ENCODE peak calls at places on chromosome 7, in four cellular contexts. One of them, this sample, is unnamed.

GRCh38 chr7:96723622-96724021 is 14.0 kb upstream of the SEM1 start:
- DNase-seq in body of pancreas: no peak
- DNase-seq in psoas muscle: no peak
- DNase-seq in mesendoderm: no peak
- DNase-seq in this sample: no peak

GRCh38 chr7:106056513-106057203 is 55.5 kb downstream of the SYPL1 start:
- DNase-seq in body of pancreas: peak; percentile 75
- DNase-seq in psoas muscle: peak; percentile 82
- DNase-seq in mesendoderm: peak; percentile 87
- DNase-seq in this sample: peak; percentile 73

GRCh38 chr7:40299097-40299496 is 164.3 kb downstream of the SUGCT start:
- DNase-seq in body of pancreas: no peak
- DNase-seq in psoas muscle: no peak
- DNase-seq in mesendoderm: peak; percentile 50
- DNase-seq in this sample: no peak

GRCh38 chr7:155908385-155908784 is 96.1 kb upstream of the SHH start:
- DNase-seq in body of pancreas: no peak
- DNase-seq in psoas muscle: peak; percentile 8
- DNase-seq in mesendoderm: peak; percentile 10
- DNase-seq in this sample: no peak

GRCh38 chr7:35758421-35758820 is 42.4 kb upstream of the SEPTIN7 start:
- DNase-seq in body of pancreas: no peak
- DNase-seq in psoas muscle: no peak
- DNase-seq in mesendoderm: peak; percentile 91
- DNase-seq in this sample: peak; percentile 43

GRCh38 chr7:2541291-2542010 is 13.9 kb downstream of the BRAT1 start:
- DNase-seq in body of pancreas: no peak
- DNase-seq in psoas muscle: no peak
- DNase-seq in mesendoderm: no peak
- DNase-seq in this sample: no peak

GRCh38 chr7:137590686-137591255 is 247.2 kb upstream of the PTN start:
- DNase-seq in body of pancreas: no peak
- DNase-seq in psoas muscle: no peak
- DNase-seq in mesendoderm: peak; percentile 40
- DNase-seq in this sample: no peak

GRCh38 chr7:123244768-123245167 is 45.0 kb upstream of the SLC13A1 start:
- DNase-seq in body of pancreas: no peak
- DNase-seq in psoas muscle: no peak
- DNase-seq in mesendoderm: no peak
- DNase-seq in this sample: no peak

GRCh38 chr7:25032774-25033743 is 53.1 kb upstream of the OSBPL3 start:
- DNase-seq in body of pancreas: no peak
- DNase-seq in psoas muscle: no peak
- DNase-seq in mesendoderm: peak; percentile 31
- DNase-seq in this sample: no peak

GRCh38 chr7:142873281-142873784 is 12.2 kb downstream of the TRPV6 start:
- DNase-seq in body of pancreas: peak; percentile 53
- DNase-seq in psoas muscle: no peak
- DNase-seq in mesendoderm: peak; percentile 59
- DNase-seq in this sample: peak; percentile 33

GRCh38 chr7:36487756-36488336 is 98.2 kb downstream of the ANLN start:
- DNase-seq in body of pancreas: peak; percentile 36
- DNase-seq in psoas muscle: no peak
- DNase-seq in mesendoderm: peak; percentile 59
- DNase-seq in this sample: peak; percentile 60

GRCh38 chr7:106848851-106849442 is 16.1 kb upstream of the PIK3CG start:
- DNase-seq in body of pancreas: no peak
- DNase-seq in psoas muscle: no peak
- DNase-seq in mesendoderm: peak; percentile 30
- DNase-seq in this sample: no peak

GRCh38 chr7:66359656-66360211 is 154.6 kb downstream of the TPST1 start:
- DNase-seq in body of pancreas: no peak
- DNase-seq in psoas muscle: no peak
- DNase-seq in mesendoderm: no peak
- DNase-seq in this sample: no peak

GRCh38 chr7:22202141-22202540 is 154.8 kb downstream of the RAPGEF5 start:
- DNase-seq in body of pancreas: no peak
- DNase-seq in psoas muscle: no peak
- DNase-seq in mesendoderm: no peak
- DNase-seq in this sample: peak; percentile 32

GRCh38 chr7:98394377-98394836 is 6.5 kb downstream of the BAIAP2L1 start:
- DNase-seq in body of pancreas: no peak
- DNase-seq in psoas muscle: no peak
- DNase-seq in mesendoderm: no peak
- DNase-seq in this sample: no peak

GRCh38 chr7:12851841-12852240 is 164.4 kb downstream of the ARL4A start:
- DNase-seq in body of pancreas: no peak
- DNase-seq in psoas muscle: no peak
- DNase-seq in mesendoderm: no peak
- DNase-seq in this sample: no peak

GRCh38 chr7:19111474-19112143 is 5.8 kb downstream of the TWIST1 start:
- DNase-seq in body of pancreas: no peak
- DNase-seq in psoas muscle: no peak
- DNase-seq in mesendoderm: peak; percentile 37
- DNase-seq in this sample: no peak

GRCh38 chr7:148914208-148914777 is 30.2 kb upstream of the EZH2 start:
- DNase-seq in body of pancreas: no peak
- DNase-seq in psoas muscle: no peak
- DNase-seq in mesendoderm: peak; percentile 35
- DNase-seq in this sample: peak; percentile 20

GRCh38 chr7:110645060-110645459 is 445.9 kb upstream of the LRRN3 start:
- DNase-seq in body of pancreas: no peak
- DNase-seq in psoas muscle: no peak
- DNase-seq in mesendoderm: no peak
- DNase-seq in this sample: no peak

GRCh38 chr7:128098629-128099028 is 67.4 kb upstream of the LRRC4 start:
- DNase-seq in body of pancreas: no peak
- DNase-seq in psoas muscle: no peak
- DNase-seq in mesendoderm: no peak
- DNase-seq in this sample: no peak

GRCh38 chr7:31091926-31092325 is 39.8 kb downstream of the ADCYAP1R1 start:
- DNase-seq in body of pancreas: no peak
- DNase-seq in psoas muscle: no peak
- DNase-seq in mesendoderm: no peak
- DNase-seq in this sample: no peak

GRCh38 chr7:35722054-35722849 is 27.3 kb upstream of the HERPUD2 start:
- DNase-seq in body of pancreas: no peak
- DNase-seq in psoas muscle: no peak
- DNase-seq in mesendoderm: no peak
- DNase-seq in this sample: no peak

GRCh38 chr7:139571190-139571589 is 47.7 kb downstream of the CLEC2L start:
- DNase-seq in body of pancreas: no peak
- DNase-seq in psoas muscle: no peak
- DNase-seq in mesendoderm: no peak
- DNase-seq in this sample: no peak

GRCh38 chr7:117946201-117946633 is 73.0 kb upstream of the CTTNBP2 start:
- DNase-seq in body of pancreas: no peak
- DNase-seq in psoas muscle: no peak
- DNase-seq in mesendoderm: peak; percentile 78
- DNase-seq in this sample: no peak

GRCh38 chr7:37882086-37882485 is 33.7 kb downstream of the NME8 start:
- DNase-seq in body of pancreas: no peak
- DNase-seq in psoas muscle: no peak
- DNase-seq in mesendoderm: no peak
- DNase-seq in this sample: no peak

GRCh38 chr7:37921876-37922275 is 1.4 kb downstream of the EPDR1 start:
- DNase-seq in body of pancreas: no peak
- DNase-seq in psoas muscle: no peak
- DNase-seq in mesendoderm: no peak
- DNase-seq in this sample: no peak

GRCh38 chr7:158343526-158343925 is 244.1 kb downstream of the PTPRN2 start:
- DNase-seq in body of pancreas: no peak
- DNase-seq in psoas muscle: no peak
- DNase-seq in mesendoderm: no peak
- DNase-seq in this sample: no peak

GRCh38 chr7:81264116-81264515 is 345.3 kb upstream of the SEMA3C start:
- DNase-seq in body of pancreas: peak; percentile 64
- DNase-seq in psoas muscle: no peak
- DNase-seq in mesendoderm: no peak
- DNase-seq in this sample: peak; percentile 8

GRCh38 chr7:103048833-103049232 is 25.8 kb downstream of the FBXL13 start:
- DNase-seq in body of pancreas: no peak
- DNase-seq in psoas muscle: no peak
- DNase-seq in mesendoderm: peak; percentile 62
- DNase-seq in this sample: no peak

GRCh38 chr7:73740771-73741170 is 2.2 kb upstream of the ABHD11 start:
- DNase-seq in body of pancreas: peak; percentile 27
- DNase-seq in psoas muscle: no peak
- DNase-seq in mesendoderm: peak; percentile 73
- DNase-seq in this sample: no peak

GRCh38 chr7:143018931-143019330 is 8.0 kb downstream of the OR9A2 start:
- DNase-seq in body of pancreas: no peak
- DNase-seq in psoas muscle: no peak
- DNase-seq in mesendoderm: no peak
- DNase-seq in this sample: no peak

GRCh38 chr7:80681272-80681885 is 42.9 kb downstream of the CD36 start:
- DNase-seq in body of pancreas: no peak
- DNase-seq in psoas muscle: no peak
- DNase-seq in mesendoderm: peak; percentile 7
- DNase-seq in this sample: peak; percentile 52

GRCh38 chr7:12942599-12942998 is 255.2 kb downstream of the ARL4A start:
- DNase-seq in body of pancreas: peak; percentile 29
- DNase-seq in psoas muscle: no peak
- DNase-seq in mesendoderm: no peak
- DNase-seq in this sample: peak; percentile 46

GRCh38 chr7:69508736-69509135 is 89.5 kb upstream of the AUTS2 start:
- DNase-seq in body of pancreas: no peak
- DNase-seq in psoas muscle: no peak
- DNase-seq in mesendoderm: no peak
- DNase-seq in this sample: no peak

GRCh38 chr7:132441935-132442334 is 134.3 kb downstream of the PLXNA4 start:
- DNase-seq in body of pancreas: no peak
- DNase-seq in psoas muscle: no peak
- DNase-seq in mesendoderm: no peak
- DNase-seq in this sample: no peak
- H3K4me1 ChIP-seq in body of pancreas: no peaks in the 10 kb centered on the region
- H3K4me1 ChIP-seq in psoas muscle: no peaks in the 10 kb centered on the region
- H3K4me1 ChIP-seq in mesendoderm: peaks cover 2% of the 10 kb centered on the region
- H3K4me1 ChIP-seq in this sample: no peaks in the 10 kb centered on the region

DNA sequence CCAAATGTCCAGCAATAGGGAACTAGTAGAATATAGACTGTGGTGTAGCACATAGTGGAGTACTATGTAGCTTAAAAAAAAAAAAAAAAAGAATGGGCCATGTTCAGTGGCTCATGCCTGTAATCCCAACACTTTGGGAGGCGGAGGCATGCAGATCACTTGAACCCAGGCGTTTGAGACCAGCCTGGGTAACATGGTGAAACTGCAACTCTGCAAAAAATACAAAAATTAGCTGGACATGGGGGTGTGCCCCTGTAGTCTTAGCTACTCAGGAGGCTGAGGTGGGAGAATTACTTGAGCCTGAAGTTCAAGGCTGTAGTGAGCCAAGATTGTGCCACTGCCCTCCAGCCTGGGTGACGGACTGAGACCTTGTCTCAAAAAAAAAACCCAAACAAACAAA is 64.4 kb downstream of the CHN2 start:
- DNase-seq in body of pancreas: no peak
- DNase-seq in psoas muscle: no peak
- DNase-seq in mesendoderm: no peak
- DNase-seq in this sample: no peak
- H3K4me3 ChIP-seq in body of pancreas: no peak overlapping the region
- H3K4me3 ChIP-seq in psoas muscle: no peak overlapping the region
- H3K4me3 ChIP-seq in mesendoderm: no peak overlapping the region
- H3K4me3 ChIP-seq in this sample: no peak overlapping the region

GRCh38 chr7:151506901-151507382 is 12.8 kb downstream of the RHEB start:
- DNase-seq in body of pancreas: no peak
- DNase-seq in psoas muscle: no peak
- DNase-seq in mesendoderm: no peak
- DNase-seq in this sample: no peak
- H3K4me1 ChIP-seq in body of pancreas: peaks cover 45% of the 10 kb centered on the region
- H3K4me1 ChIP-seq in psoas muscle: peaks cover 89% of the 10 kb centered on the region
- H3K4me1 ChIP-seq in mesendoderm: no peaks in the 10 kb centered on the region
- H3K4me1 ChIP-seq in this sample: no peaks in the 10 kb centered on the region

DNA sequence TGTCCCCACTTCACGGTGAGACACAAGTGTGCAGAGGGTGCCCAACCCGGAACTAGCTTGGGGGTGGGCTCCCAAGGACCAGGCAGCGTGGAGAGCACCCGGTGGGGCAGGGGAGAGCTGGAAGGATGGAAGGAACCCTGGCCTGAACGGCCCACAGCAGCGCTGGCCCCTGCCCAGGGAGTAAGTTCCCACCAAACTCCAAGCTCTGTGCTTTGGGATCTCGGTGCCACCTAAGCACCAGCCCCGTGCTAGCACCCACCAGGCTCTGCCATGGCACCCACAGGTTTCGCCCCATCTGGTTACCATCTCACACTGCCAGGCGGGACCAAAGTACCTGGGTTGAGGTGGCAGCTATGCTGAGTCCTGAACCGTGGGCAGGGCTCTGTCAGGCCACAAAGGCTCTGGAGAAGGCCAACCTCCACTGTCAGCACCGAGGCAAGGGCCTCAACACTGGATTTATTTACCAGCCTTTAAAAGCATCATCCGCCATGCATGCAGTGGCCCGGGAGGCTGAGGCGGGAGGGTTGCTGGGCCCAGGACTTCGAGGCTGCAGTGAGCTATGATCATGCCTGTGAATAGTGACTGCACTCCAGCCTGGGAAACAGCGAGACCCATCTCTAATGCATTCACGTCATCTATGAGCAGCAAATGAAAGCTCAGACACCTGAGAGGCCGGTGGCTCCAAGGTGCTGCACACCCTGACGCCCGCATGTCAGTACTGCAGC is 16.0 kb downstream of the GPER1 start:
- DNase-seq in body of pancreas: no peak
- DNase-seq in psoas muscle: peak; percentile 34
- DNase-seq in mesendoderm: no peak
- DNase-seq in this sample: no peak
- H3K4me3 ChIP-seq in body of pancreas: no peak overlapping the region
- H3K4me3 ChIP-seq in psoas muscle: no peak overlapping the region
- H3K4me3 ChIP-seq in mesendoderm: no peak overlapping the region
- H3K4me3 ChIP-seq in this sample: no peak overlapping the region

DNA sequence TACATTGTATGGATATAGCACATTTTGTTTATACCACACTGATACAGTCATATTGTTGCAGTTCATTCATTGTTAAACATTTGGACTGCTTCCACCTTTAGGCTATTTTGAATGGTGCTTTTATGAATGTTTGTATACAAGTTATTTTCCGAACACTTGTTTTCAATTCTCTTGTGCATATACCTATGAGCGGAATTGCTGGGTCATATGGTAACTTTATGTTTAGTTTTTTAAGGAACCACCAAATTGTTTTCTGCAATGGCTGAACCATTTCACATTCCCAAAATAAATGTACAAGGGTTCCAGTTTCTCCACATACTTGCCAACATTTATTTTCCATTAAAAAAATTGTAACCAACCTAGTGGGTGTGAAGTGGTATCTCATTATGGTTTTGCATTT is 4.0 kb upstream of the EXOC4 start:
- DNase-seq in body of pancreas: no peak
- DNase-seq in psoas muscle: no peak
- DNase-seq in mesendoderm: no peak
- DNase-seq in this sample: no peak
- H3K4me1 ChIP-seq in body of pancreas: no peaks in the 10 kb centered on the region
- H3K4me1 ChIP-seq in psoas muscle: peaks cover 4% of the 10 kb centered on the region
- H3K4me1 ChIP-seq in mesendoderm: no peaks in the 10 kb centered on the region
- H3K4me1 ChIP-seq in this sample: peaks cover under 1% of the 10 kb centered on the region

GRCh38 chr7:28953628-28954027 is 4.5 kb downstream of the TRIL start:
- DNase-seq in body of pancreas: no peak
- DNase-seq in psoas muscle: no peak
- DNase-seq in mesendoderm: no peak
- DNase-seq in this sample: no peak
- H3K4me3 ChIP-seq in body of pancreas: no peak overlapping the region
- H3K4me3 ChIP-seq in psoas muscle: no peak overlapping the region
- H3K4me3 ChIP-seq in mesendoderm: no peak overlapping the region
- H3K4me3 ChIP-seq in this sample: no peak overlapping the region

This sample was measured in small intestine.